ENCODE peak calls at places on chromosomes 3 and 15, in six cellular contexts. One of them, this sample, is unnamed.

GRCh38 chr15:89815769-89816168 is 1.1 kb upstream of the ANPEP start:
- DNase-seq in H1: no peak
- DNase-seq in HepG2: no peak
- DNase-seq in K562: no peak
- DNase-seq in HCT116: no peak
- DNase-seq in GM12878: no peak
- DNase-seq in this sample: no peak

GRCh38 chr3:71050521-71051258 is 532.8 kb downstream of the FOXP1 start:
- DNase-seq in K562: peak
- DNase-seq in HepG2: peak
- DNase-seq in HCT116: no peak
- DNase-seq in GM12878: no peak
- DNase-seq in H1: no peak
- DNase-seq in this sample: no peak

GRCh38 chr3:99114565-99115291 is 213.2 kb upstream of the DCBLD2 start:
- DNase-seq in H1: peak
- DNase-seq in K562: peak
- DNase-seq in HCT116: peak
- DNase-seq in HepG2: peak
- DNase-seq in GM12878: no peak
- DNase-seq in this sample: peak

GRCh38 chr15:74723754-74724334 is 1.5 kb downstream of the CYP1A1 start:
- DNase-seq in K562: peak
- DNase-seq in H1: no peak
- DNase-seq in HCT116: peak
- DNase-seq in GM12878: no peak
- DNase-seq in HepG2: peak
- DNase-seq in this sample: peak

GRCh38 chr3:13039286-13039896 is 33.8 kb downstream of the IQSEC1 start:
- DNase-seq in HCT116: no peak
- DNase-seq in K562: no peak
- DNase-seq in H1: no peak
- DNase-seq in HepG2: no peak
- DNase-seq in GM12878: no peak
- DNase-seq in this sample: no peak

GRCh38 chr15:30859091-30859874 is 44.4 kb upstream of the FAN1 start:
- DNase-seq in HCT116: peak
- DNase-seq in HepG2: peak
- DNase-seq in K562: peak
- DNase-seq in GM12878: no peak
- DNase-seq in H1: no peak
- DNase-seq in this sample: no peak

GRCh38 chr15:67700023-67700422 is 125.3 kb upstream of the SKOR1 start:
- DNase-seq in HepG2: no peak
- DNase-seq in K562: no peak
- DNase-seq in GM12878: no peak
- DNase-seq in H1: no peak
- DNase-seq in HCT116: no peak
- DNase-seq in this sample: no peak

GRCh38 chr3:179929091-179929529 is 107.6 kb downstream of the PEX5L start:
- DNase-seq in HepG2: peak
- DNase-seq in GM12878: no peak
- DNase-seq in H1: no peak
- DNase-seq in HCT116: peak
- DNase-seq in K562: peak
- DNase-seq in this sample: peak

GRCh38 chr3:150407818-150408231 is 273 bp upstream of the TSC22D2 start:
- DNase-seq in K562: no peak
- DNase-seq in GM12878: no peak
- DNase-seq in HCT116: peak
- DNase-seq in HepG2: no peak
- DNase-seq in H1: no peak
- DNase-seq in this sample: no peak

GRCh38 chr3:54046677-54047214 is 75.6 kb upstream of the CACNA2D3 start:
- DNase-seq in H1: no peak
- DNase-seq in HepG2: no peak
- DNase-seq in HCT116: no peak
- DNase-seq in K562: no peak
- DNase-seq in GM12878: no peak
- DNase-seq in this sample: no peak

GRCh38 chr15:32718082-32718821 is 448 bp downstream of the GREM1 start:
- DNase-seq in GM12878: no peak
- DNase-seq in HepG2: no peak
- DNase-seq in HCT116: no peak
- DNase-seq in K562: no peak
- DNase-seq in H1: no peak
- DNase-seq in this sample: no peak

GRCh38 chr3:188111002-188111584 is 42.9 kb upstream of the LPP start:
- DNase-seq in HepG2: peak
- DNase-seq in HCT116: no peak
- DNase-seq in H1: no peak
- DNase-seq in GM12878: no peak
- DNase-seq in K562: no peak
- DNase-seq in this sample: no peak

GRCh38 chr3:119293761-119294401 is at the start of gene ARHGAP31:
- DNase-seq in GM12878: peak
- DNase-seq in K562: peak
- DNase-seq in H1: no peak
- DNase-seq in HCT116: no peak
- DNase-seq in HepG2: peak
- DNase-seq in this sample: peak

GRCh38 chr3:158789592-158789991 is 12.3 kb upstream of the MFSD1 start:
- DNase-seq in K562: peak
- DNase-seq in GM12878: no peak
- DNase-seq in H1: no peak
- DNase-seq in HCT116: no peak
- DNase-seq in HepG2: peak
- DNase-seq in this sample: no peak

GRCh38 chr15:68314563-68314962 is 37.0 kb downstream of the FEM1B start:
- DNase-seq in HepG2: peak
- DNase-seq in GM12878: no peak
- DNase-seq in H1: no peak
- DNase-seq in HCT116: no peak
- DNase-seq in K562: no peak
- DNase-seq in this sample: no peak

GRCh38 chr15:31598620-31599019 is 272.0 kb downstream of the KLF13 start:
- DNase-seq in GM12878: no peak
- DNase-seq in HCT116: no peak
- DNase-seq in H1: peak
- DNase-seq in HepG2: peak
- DNase-seq in K562: no peak
- DNase-seq in this sample: peak

GRCh38 chr3:18425641-18426403 is 683 bp upstream of the SATB1 start:
- DNase-seq in HepG2: no peak
- DNase-seq in HCT116: no peak
- DNase-seq in H1: no peak
- DNase-seq in GM12878: no peak
- DNase-seq in K562: no peak
- DNase-seq in this sample: no peak

GRCh38 chr15:48424076-48424475 is 92.8 kb downstream of the DUT start:
- DNase-seq in H1: no peak
- DNase-seq in HepG2: no peak
- DNase-seq in K562: no peak
- DNase-seq in HCT116: no peak
- DNase-seq in GM12878: no peak
- DNase-seq in this sample: no peak

GRCh38 chr3:177595789-177596188 is 398.5 kb upstream of the TBL1XR1 start:
- DNase-seq in HCT116: no peak
- DNase-seq in H1: no peak
- DNase-seq in K562: no peak
- DNase-seq in HepG2: no peak
- DNase-seq in GM12878: no peak
- DNase-seq in this sample: no peak

GRCh38 chr3:105842943-105843342 is 25.9 kb downstream of the CBLB start:
- DNase-seq in HCT116: no peak
- DNase-seq in H1: no peak
- DNase-seq in K562: no peak
- DNase-seq in GM12878: no peak
- DNase-seq in HepG2: no peak
- DNase-seq in this sample: no peak
- TF ChIP-seq ZNF274 in HCT116: no peak
- TF ChIP-seq ZNF274 in H1: no peak
- TF ChIP-seq ZNF274 in K562: no peak
- TF ChIP-seq ZNF274 in GM12878: no peak
- TF ChIP-seq ZNF274 in HepG2: no peak
- TF ChIP-seq ZNF274 in this sample: no peak

GRCh38 chr15:99454107-99454809 is 111.5 kb upstream of the MEF2A start:
- DNase-seq in HCT116: no peak
- DNase-seq in GM12878: no peak
- DNase-seq in K562: no peak
- DNase-seq in HepG2: no peak
- DNase-seq in H1: no peak
- DNase-seq in this sample: no peak
- H3K9ac ChIP-seq in HCT116: peak
- H3K9ac ChIP-seq in GM12878: no peak
- H3K9ac ChIP-seq in K562: no peak
- H3K9ac ChIP-seq in HepG2: no peak
- H3K9ac ChIP-seq in H1: no peak
- H3K9ac ChIP-seq in this sample: peak

DNA sequence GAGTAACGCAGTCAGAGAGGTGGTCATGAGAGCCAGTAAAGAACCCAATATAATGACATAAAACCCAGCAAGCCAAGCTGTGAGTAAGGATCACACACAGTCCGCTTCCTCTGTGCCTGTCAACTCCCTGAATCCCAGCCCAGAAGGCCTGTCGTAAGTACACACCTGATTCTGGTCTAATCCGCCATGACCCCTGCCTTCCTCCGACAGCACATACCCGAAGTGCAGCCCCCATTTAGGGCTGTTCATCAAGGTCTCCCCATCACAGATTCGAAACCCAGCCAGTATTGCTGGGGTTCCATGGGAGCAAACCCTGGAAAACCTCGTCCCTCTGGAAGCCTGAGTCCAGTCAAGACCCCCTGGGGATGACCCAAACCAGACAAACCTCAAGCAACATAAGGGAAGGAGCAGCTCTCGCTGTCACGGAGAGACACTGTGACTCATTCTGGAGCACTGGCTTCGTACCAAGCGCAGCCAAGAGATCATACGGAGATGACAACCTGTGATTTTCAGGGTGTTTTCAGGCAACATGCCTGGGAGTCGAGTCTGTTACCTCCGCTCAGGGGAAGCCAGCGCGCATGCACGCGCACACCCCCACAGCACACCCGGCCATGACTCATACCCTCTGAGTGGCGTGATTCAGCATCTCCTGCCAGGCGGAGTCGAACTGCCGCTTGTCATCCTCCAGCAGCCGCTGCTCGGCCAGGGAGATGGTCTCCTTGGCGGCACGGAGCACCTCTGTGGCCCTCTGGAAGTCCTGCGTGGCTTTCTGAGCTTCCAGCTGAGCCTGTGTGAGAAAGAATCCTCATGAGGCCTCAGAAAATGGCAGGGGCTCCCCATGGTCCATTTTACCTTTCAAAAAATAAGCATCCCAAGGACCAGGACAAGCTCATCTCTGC is 63.0 kb downstream of the SH3BP5 start:
- DNase-seq in H1: no peak
- DNase-seq in HepG2: no peak
- DNase-seq in GM12878: no peak
- DNase-seq in HCT116: peak
- DNase-seq in K562: peak
- DNase-seq in this sample: no peak
- TF ChIP-seq ZNF274 in H1: no peak
- TF ChIP-seq ZNF274 in HepG2: no peak
- TF ChIP-seq ZNF274 in GM12878: no peak
- TF ChIP-seq ZNF274 in HCT116: no peak
- TF ChIP-seq ZNF274 in K562: no peak
- TF ChIP-seq ZNF274 in this sample: no peak

DNA sequence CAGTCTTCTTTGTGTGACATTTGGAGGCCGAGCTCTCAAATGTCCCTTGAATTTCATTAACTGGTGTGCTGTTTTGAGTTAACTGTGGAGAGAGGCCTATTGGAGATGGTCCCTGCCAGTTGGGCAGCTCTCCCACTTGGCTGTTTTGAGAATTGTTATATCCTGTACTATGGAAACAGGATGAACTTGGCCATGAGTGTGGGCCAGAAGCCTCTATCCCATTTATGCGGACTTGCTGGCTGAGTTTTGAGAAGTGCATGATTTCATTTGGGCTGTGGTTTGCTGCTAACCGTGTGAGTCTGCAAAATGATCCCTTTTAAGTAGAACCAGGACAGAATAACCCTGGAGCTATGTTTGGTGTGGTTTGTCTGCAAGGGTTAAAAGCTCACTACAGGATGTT is 366.0 kb downstream of the PTPRG start:
- DNase-seq in GM12878: no peak
- DNase-seq in K562: no peak
- DNase-seq in H1: no peak
- DNase-seq in HepG2: no peak
- DNase-seq in HCT116: no peak
- DNase-seq in this sample: no peak
- H3K9ac ChIP-seq in GM12878: no peak
- H3K9ac ChIP-seq in K562: no peak
- H3K9ac ChIP-seq in H1: no peak
- H3K9ac ChIP-seq in HepG2: no peak
- H3K9ac ChIP-seq in HCT116: no peak
- H3K9ac ChIP-seq in this sample: no peak

GRCh38 chr3:11379238-11379823 is 107.1 kb downstream of the ATG7 start:
- DNase-seq in HepG2: peak
- DNase-seq in GM12878: peak
- DNase-seq in H1: no peak
- DNase-seq in K562: peak
- DNase-seq in HCT116: peak
- DNase-seq in this sample: no peak
- TF ChIP-seq ZNF274 in HepG2: no peak
- TF ChIP-seq ZNF274 in GM12878: no peak
- TF ChIP-seq ZNF274 in H1: no peak
- TF ChIP-seq ZNF274 in K562: no peak
- TF ChIP-seq ZNF274 in HCT116: no peak
- TF ChIP-seq ZNF274 in this sample: no peak

DNA sequence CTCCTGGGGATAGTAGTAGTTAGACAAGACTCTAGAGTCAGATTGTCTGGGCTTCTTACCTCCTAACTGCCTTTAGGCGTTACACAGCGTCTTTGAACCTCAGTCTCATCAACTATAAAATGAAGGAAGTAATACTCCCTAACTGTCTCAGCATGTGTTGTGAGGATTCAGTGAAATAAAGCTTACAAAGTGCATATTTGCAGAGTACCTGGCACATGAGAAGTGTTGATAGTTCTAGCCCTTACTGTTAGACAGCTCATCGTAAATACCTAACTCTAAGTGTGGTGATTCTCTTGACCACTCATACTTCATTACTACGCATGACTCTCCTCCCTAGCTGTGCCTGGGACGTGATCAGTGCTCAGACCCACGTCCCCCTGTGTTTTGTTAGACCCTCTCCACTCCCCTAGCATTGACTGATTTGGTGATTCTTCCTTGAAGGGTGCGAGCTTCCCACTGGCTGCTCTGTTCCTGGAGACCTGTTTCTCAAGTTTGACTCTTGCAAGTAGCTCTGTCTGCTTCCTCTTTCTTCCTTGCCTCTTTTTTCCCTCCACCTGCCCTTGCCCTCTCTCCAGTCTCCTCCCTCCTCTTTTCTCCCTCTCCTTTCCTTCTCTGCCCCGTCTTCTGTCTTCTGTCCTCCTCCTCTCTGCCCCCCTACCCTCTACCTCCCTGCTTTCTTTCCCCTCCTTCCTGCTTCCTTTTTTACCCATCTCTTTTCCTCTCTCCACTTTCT is 124.2 kb downstream of the SLC25A26 start:
- DNase-seq in K562: no peak
- DNase-seq in HepG2: no peak
- DNase-seq in GM12878: no peak
- DNase-seq in H1: no peak
- DNase-seq in HCT116: no peak
- DNase-seq in this sample: no peak
- H3K9ac ChIP-seq in K562: no peak
- H3K9ac ChIP-seq in HepG2: no peak
- H3K9ac ChIP-seq in GM12878: no peak
- H3K9ac ChIP-seq in H1: no peak
- H3K9ac ChIP-seq in HCT116: no peak
- H3K9ac ChIP-seq in this sample: no peak

GRCh38 chr15:97902140-97902780 is 58.2 kb upstream of the ARRDC4 start:
- DNase-seq in GM12878: no peak
- DNase-seq in HepG2: no peak
- DNase-seq in HCT116: no peak
- DNase-seq in K562: no peak
- DNase-seq in H1: no peak
- DNase-seq in this sample: no peak
- TF ChIP-seq ZNF274 in GM12878: no peak
- TF ChIP-seq ZNF274 in HepG2: no peak
- TF ChIP-seq ZNF274 in HCT116: no peak
- TF ChIP-seq ZNF274 in K562: no peak
- TF ChIP-seq ZNF274 in H1: no peak
- TF ChIP-seq ZNF274 in this sample: no peak